ENCODE peak calls at places on chromosomes 6 and 20, in ten cellular contexts. V, I, F, C, G, D, Z, T, A and M are unnamed samples.

GRCh38 chr6:51892339-51892738 is 195.1 kb downstream of the PKHD1 start:
- DNase-seq in T (no peak), F (no peak), A (no peak), G (no peak), Z (no peak), D (no peak), I (no peak), C (no peak), V (no peak), M (no peak)

GRCh38 chr6:150395388-150396009 is 26.7 kb downstream of the IYD start:
- DNase-seq in A (peak; percentile 11), C (peak; percentile 47), D (peak; percentile 55), G (no peak), Z (peak; percentile 17), T (no peak), F (no peak), V (peak; percentile 51), I (no peak), M (peak; percentile 54)

GRCh38 chr6:117540670-117541069 is 58.2 kb downstream of the DCBLD1 start:
- DNase-seq in V (peak; percentile 31), G (no peak), A (no peak), I (no peak), Z (no peak), F (no peak), D (peak; percentile 39), T (no peak), C (no peak), M (no peak)

GRCh38 chr6:161486326-161486725 is 212.5 kb upstream of the AGPAT4 start:
- DNase-seq in A (no peak), G (no peak), F (no peak), Z (peak; percentile 60), D (peak; percentile 84), V (peak; percentile 30), I (no peak), T (no peak), C (peak; percentile 30), M (peak; percentile 41)

GRCh38 chr6:108127826-108128225 is 38.0 kb upstream of the NR2E1 start:
- DNase-seq in V (no peak), T (no peak), I (no peak), C (no peak), F (no peak), A (no peak), G (no peak), D (no peak), Z (no peak), M (no peak)

GRCh38 chr20:59157064-59157463 is 6.6 kb upstream of the ZNF831 start:
- DNase-seq in G (no peak), T (no peak), V (no peak), I (no peak), Z (no peak), D (no peak), F (no peak), A (no peak), C (no peak), M (no peak)

GRCh38 chr6:128827675-128828464 is 55.1 kb upstream of the LAMA2 start:
- DNase-seq in C (no peak), T (no peak), F (no peak), I (no peak), A (no peak), D (peak; percentile 51), Z (no peak), G (no peak), V (peak; percentile 73), M (no peak)

GRCh38 chr20:40073535-40074111 is 615.4 kb downstream of the MAFB start:
- DNase-seq in T (no peak), F (no peak), A (no peak), I (no peak), Z (no peak), C (no peak), V (no peak), G (no peak), D (no peak), M (no peak)

GRCh38 chr6:157145656-157146285 is 177.5 kb downstream of the TMEM242 start:
- DNase-seq in F (no peak), A (no peak), D (no peak), Z (no peak), V (peak; percentile 50), I (no peak), G (no peak), C (no peak), T (no peak), M (no peak)

GRCh38 chr6:163999475-164000125 is 585.1 kb downstream of the QKI start:
- DNase-seq in T (no peak), G (no peak), I (no peak), A (no peak), Z (no peak), F (no peak), D (no peak), V (no peak), C (no peak), M (no peak)

GRCh38 chr6:33147807-33148666 is 44.2 kb downstream of the COL11A2 start:
- DNase-seq in D (peak; percentile 43), A (peak; percentile 12), I (no peak), G (no peak), T (no peak), V (peak; percentile 58), F (no peak), C (no peak), Z (no peak), M (no peak)

GRCh38 chr6:21752054-21752811 is 158.7 kb downstream of the SOX4 start:
- DNase-seq in I (no peak), D (peak; percentile 75), V (no peak), A (no peak), F (no peak), T (no peak), G (no peak), C (no peak), Z (no peak), M (no peak)

GRCh38 chr20:23060629-23061028 is 11.2 kb upstream of the THBD start:
- DNase-seq in D (no peak), C (no peak), Z (no peak), T (no peak), A (no peak), G (no peak), F (no peak), I (no peak), V (no peak), M (no peak)

GRCh38 chr20:41432620-41433602 is 66.3 kb upstream of the EMILIN3 start:
- DNase-seq in T (no peak), C (no peak), F (no peak), A (no peak), G (no peak), D (no peak), Z (no peak), V (no peak), I (no peak), M (no peak)

GRCh38 chr6:35438378-35438777 is 13.8 kb upstream of the FANCE start:
- DNase-seq in I (no peak), T (no peak), C (no peak), A (no peak), G (no peak), D (no peak), V (no peak), Z (no peak), F (no peak), M (no peak)

DNA sequence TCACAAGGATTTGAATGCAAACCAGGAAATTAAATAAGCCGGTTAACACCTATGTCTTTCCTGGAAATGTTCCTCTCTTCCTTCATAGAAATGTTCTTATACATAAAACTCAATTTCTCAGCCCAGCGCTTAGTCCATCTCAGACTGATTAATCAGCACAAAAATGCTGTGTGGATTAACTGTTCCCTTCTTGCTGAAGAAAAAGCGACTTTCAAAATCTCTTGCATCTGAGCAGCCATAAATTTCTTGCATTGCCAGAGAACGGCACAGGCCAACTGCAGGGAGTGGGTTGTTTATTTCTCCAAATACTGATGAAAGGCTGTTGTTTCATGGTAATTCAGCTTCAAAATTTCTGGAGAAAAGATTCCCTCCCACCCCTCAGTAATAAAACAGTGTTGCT is 517.6 kb downstream of the BTBD3 start:
- DNase-seq in Z (no peak), T (no peak), C (no peak), D (no peak), V (no peak), F (no peak), A (no peak), I (no peak), G (no peak), M (no peak)
- H3K4me1 ChIP-seq in Z (no peaks in the 10 kb centered on the region), T (no peaks in the 10 kb centered on the region), C (no peaks in the 10 kb centered on the region), D (no peaks in the 10 kb centered on the region), V (no peaks in the 10 kb centered on the region), F (no peaks in the 10 kb centered on the region), A (no peaks in the 10 kb centered on the region), I (no peaks in the 10 kb centered on the region), G (no peaks in the 10 kb centered on the region), M (no peaks in the 10 kb centered on the region)

DNA sequence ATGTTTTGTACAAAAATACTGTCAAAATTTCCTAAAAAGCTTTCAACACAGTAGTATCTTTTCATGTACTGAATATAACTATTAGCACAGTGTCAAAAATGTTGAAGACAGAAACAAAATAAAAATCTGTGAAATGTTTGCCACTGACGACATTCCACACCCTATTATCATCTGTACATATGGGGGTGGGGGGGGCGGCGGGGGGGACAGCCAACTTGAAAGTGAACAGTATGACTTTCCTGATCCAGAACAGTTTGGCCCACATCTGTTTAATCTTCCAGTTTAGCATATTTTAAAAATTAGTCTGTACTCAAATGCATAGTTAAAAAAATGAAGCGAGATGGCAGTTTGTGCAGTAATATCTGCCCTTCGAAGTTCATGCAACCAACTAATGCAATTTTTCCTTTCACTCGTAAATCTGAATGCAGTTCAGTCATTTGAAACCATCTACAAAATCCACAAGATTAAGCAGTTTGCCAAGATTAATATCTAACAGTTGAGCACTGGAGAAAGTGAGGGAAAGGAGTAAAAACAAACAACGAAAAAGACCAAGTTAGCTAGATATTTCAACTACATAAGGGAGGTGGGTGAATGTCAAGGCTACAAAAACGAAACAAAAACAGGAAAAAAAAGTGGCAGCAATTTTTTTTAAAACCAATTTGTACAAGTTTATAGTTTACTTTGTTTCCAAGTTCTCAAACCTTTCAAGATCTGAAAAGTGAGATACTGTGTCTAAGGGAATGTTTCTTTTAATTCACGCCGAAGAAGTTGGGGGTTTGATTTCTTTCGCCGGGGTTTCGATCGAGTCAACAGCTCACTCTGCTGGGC is 1.9 kb downstream of the CITED2 start:
- DNase-seq in D (peak; percentile 24), T (no peak), A (no peak), C (no peak), V (peak; percentile 18), I (no peak), F (no peak), Z (no peak), G (no peak), M (no peak)
- H3K4me1 ChIP-seq in D (no peaks in the 10 kb centered on the region), T (peaks cover 43% of the 10 kb centered on the region), A (peaks cover 46% of the 10 kb centered on the region), C (peaks cover 36% of the 10 kb centered on the region), V (peaks cover 13% of the 10 kb centered on the region), I (peaks cover 3% of the 10 kb centered on the region), F (peaks cover 25% of the 10 kb centered on the region), Z (peaks cover 36% of the 10 kb centered on the region), G (peaks cover 27% of the 10 kb centered on the region), M (peaks cover 4% of the 10 kb centered on the region)

DNA sequence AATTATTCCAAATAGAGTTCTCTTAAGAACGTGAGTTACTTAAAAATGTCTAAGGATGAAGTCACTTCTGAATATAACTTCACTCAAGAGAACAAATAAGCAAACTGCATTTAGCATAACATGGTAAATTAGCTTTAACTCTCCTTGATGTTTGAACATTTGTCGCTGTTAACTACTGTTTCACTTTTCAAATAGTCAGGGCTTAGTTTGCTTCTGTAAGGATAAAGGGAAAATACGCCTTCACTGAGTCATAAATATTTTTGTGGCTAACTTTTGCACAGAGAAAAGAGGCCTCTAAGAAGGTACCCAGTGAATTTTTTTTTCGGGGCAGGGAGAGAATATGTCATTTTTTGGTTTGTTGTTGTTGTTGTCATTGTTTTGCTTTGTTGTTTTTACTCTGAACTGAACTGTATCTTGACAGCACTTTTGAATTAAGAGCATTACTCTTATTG is 8.1 kb downstream of the PTPN1 start:
- DNase-seq in Z (no peak), D (peak; percentile 78), V (peak; percentile 72), C (no peak), A (no peak), G (no peak), T (no peak), I (no peak), F (no peak), M (no peak)
- H3K4me1 ChIP-seq in Z (peaks cover 89% of the 10 kb centered on the region), D (peaks cover 7% of the 10 kb centered on the region), V (peaks cover 28% of the 10 kb centered on the region), C (peaks cover 35% of the 10 kb centered on the region), A (peaks cover 98% of the 10 kb centered on the region), G (peaks cover 47% of the 10 kb centered on the region), T (peaks cover 92% of the 10 kb centered on the region), I (peaks cover 5% of the 10 kb centered on the region), F (peaks cover 80% of the 10 kb centered on the region), M (no peaks in the 10 kb centered on the region)

GRCh38 chr6:37845026-37845911 is 25.7 kb downstream of the ZFAND3 start:
- DNase-seq in Z (no peak), T (no peak), A (no peak), G (no peak), C (no peak), I (no peak), V (no peak), D (no peak), F (no peak), M (no peak)
- H3K4me1 ChIP-seq in Z (peaks cover 52% of the 10 kb centered on the region), T (peaks cover 69% of the 10 kb centered on the region), A (peaks cover 14% of the 10 kb centered on the region), G (peaks cover 89% of the 10 kb centered on the region), C (peaks cover 10% of the 10 kb centered on the region), I (peaks cover 6% of the 10 kb centered on the region), V (peaks cover 9% of the 10 kb centered on the region), D (no peaks in the 10 kb centered on the region), F (peaks cover 8% of the 10 kb centered on the region), M (peaks cover 2% of the 10 kb centered on the region)